ENCODE peak calls at places on chromosomes 12 and 14, in five cellular contexts. B, T, K, Y and R are unnamed samples.

GRCh38 chr12:38544357-38545066 is 227.9 kb downstream of the ALG10B start:
- DNase-seq in K (no peak), T (peak), Y (no peak), B (no peak), R (peak)

GRCh38 chr14:35404496-35405303 is at the start of gene NFKBIA:
- DNase-seq in Y (peak), T (peak), K (no peak), B (peak), R (peak)

GRCh38 chr14:75720828-75721227 is 59.8 kb downstream of the TTLL5 start:
- DNase-seq in B (no peak), K (no peak), Y (peak), T (no peak), R (no peak)

GRCh38 chr12:51812871-51813270 is 35.6 kb downstream of the FIGNL2 start:
- DNase-seq in T (no peak), Y (no peak), B (no peak), K (no peak), R (no peak)

GRCh38 chr12:50241178-50241577 is 42.1 kb downstream of the LIMA1 start:
- DNase-seq in T (no peak), Y (peak), K (no peak), B (peak), R (no peak)

GRCh38 chr12:55931317-55931779 is 386 bp downstream of the DGKA start:
- DNase-seq in K (no peak), T (no peak), Y (no peak), B (no peak), R (peak)

GRCh38 chr14:105937253-105938054 is 411.1 kb downstream of the TMEM121 start:
- DNase-seq in B (no peak), Y (no peak), K (no peak), T (no peak), R (no peak)

GRCh38 chr12:123109319-123109772 is 41.5 kb downstream of the PITPNM2 start:
- DNase-seq in T (no peak), B (no peak), K (no peak), Y (no peak), R (no peak)

GRCh38 chr12:114275937-114276785 is 129.8 kb downstream of the TBX5 start:
- DNase-seq in T (no peak), Y (no peak), K (no peak), B (peak), R (no peak)

GRCh38 chr14:72932893-72933292 is 6.6 kb downstream of the DCAF4 start:
- DNase-seq in T (no peak), K (no peak), Y (no peak), B (no peak), R (no peak)

GRCh38 chr12:3320881-3321509 is 170.0 kb upstream of the PRMT8 start:
- DNase-seq in Y (no peak), K (no peak), T (no peak), B (no peak), R (no peak)

GRCh38 chr14:24681056-24681455 is 47.1 kb upstream of the GZMB start:
- DNase-seq in Y (no peak), B (no peak), K (no peak), T (no peak), R (no peak)

GRCh38 chr12:4701863-4702262 is 18.3 kb upstream of the GALNT8 start:
- DNase-seq in Y (no peak), B (no peak), K (no peak), T (no peak), R (no peak)

GRCh38 chr14:58200480-58200841 is 512 bp downstream of the ACTR10 start:
- DNase-seq in B (peak), T (no peak), K (no peak), Y (no peak), R (no peak)
- H3K4ac ChIP-seq in B (peak), T (no peak), K (no peak), Y (peak), R (no peak)

DNA sequence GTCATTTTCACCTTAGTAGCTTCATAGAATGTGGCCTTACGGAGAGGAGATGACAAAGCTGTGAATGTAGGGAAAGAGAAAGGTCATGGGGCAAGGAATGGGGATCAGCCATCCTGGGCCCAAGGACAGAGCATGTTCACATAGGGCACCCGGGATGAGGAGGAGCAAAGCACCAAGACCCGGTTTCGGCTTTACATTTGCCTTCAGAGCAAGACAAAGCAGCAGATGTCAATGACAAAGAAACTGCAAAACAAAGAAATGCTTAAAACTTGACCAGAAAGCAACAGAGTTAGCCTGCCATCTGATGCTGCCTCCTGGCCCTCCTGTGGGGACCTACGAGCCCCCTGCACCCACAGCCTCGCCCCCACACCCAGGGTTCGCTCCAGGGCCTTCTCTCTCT is 249.2 kb downstream of the SLC41A2 start:
- DNase-seq in B (no peak), T (no peak), Y (no peak), K (no peak), R (no peak)
- H3K4ac ChIP-seq in B (no peak), T (no peak), Y (no peak), K (no peak), R (no peak)

DNA sequence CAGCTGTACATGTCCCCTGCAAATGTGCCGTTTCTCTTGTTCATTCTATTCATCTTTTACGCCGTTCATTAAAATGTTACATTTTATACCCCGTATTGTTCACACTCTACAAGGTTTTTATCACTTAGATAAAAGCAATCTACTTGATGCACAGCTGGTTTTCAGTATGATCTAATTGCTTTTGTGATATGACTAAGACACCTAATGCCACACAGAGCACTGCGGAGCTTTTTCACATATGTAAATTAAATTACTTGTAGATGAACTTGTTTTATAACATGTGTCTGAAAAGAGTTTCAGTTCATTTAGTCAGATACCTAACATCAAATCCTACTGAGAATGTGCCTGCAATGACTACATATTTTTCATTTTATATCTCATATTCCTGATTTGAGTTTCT is 40.9 kb upstream of the RERGL start:
- DNase-seq in B (no peak), Y (no peak), T (no peak), K (no peak), R (no peak)
- H3K4ac ChIP-seq in B (no peak), Y (no peak), T (no peak), K (no peak), R (no peak)

GRCh38 chr14:99579903-99580570 is 24.0 kb downstream of the CCDC85C start:
- DNase-seq in Y (no peak), K (peak), T (no peak), B (peak), R (peak)
- H3K4ac ChIP-seq in Y (peak), K (peak), T (no peak), B (peak), R (peak)

GRCh38 chr12:43763769-43764168 is 5.0 kb downstream of the IRAK4 start:
- DNase-seq in K (no peak), Y (no peak), T (no peak), B (peak), R (peak)

GRCh38 chr12:43762596-43762995 is 3.8 kb downstream of the IRAK4 start:
- DNase-seq in B (no peak), K (no peak), T (no peak), Y (no peak), R (peak)

GRCh38 chr12:43761535-43761934 is 2.8 kb downstream of the IRAK4 start:
- DNase-seq in B (no peak), K (no peak), Y (no peak), T (no peak), R (no peak)

GRCh38 chr12:43764528-43764927 is 5.8 kb downstream of the IRAK4 start:
- DNase-seq in K (no peak), B (no peak), Y (no peak), T (no peak), R (no peak)

DNA sequence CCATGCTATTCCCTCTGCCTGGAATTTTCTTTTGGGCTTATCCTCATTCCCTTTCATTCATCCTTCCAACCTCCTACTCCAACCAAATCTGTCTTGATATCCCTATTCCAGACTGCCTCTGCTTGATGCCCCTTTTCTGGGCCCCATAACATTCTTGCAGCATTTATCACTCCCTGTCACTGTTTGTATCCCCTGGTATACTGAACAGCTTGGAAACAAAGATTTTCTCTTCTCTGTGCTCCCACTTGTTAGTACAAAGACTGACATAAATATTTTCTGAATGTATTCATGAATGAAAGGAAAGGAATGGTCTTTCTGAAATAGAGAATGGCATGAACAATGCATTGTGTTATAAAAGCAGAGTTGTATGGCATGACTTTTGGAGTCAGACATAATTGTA is 7.5 kb downstream of the IRAK4 start:
- DNase-seq in K (no peak), Y (peak), T (no peak), B (peak), R (peak)
- H3K4ac ChIP-seq in K (no peak), Y (no peak), T (no peak), B (no peak), R (no peak)